ENCODE peak calls at places on chromosome 10, in four cellular contexts. One of them, this sample, is unnamed.

GRCh38 chr10:126661356-126661755 is 9.1 kb downstream of the C10orf90 start:
- DNase-seq in left ventricle myocardium inferior: no peak
- DNase-seq in CD8-positive, alpha-beta memory T cell: no peak
- DNase-seq in Peyer's patch: no peak
- DNase-seq in this sample: no peak

GRCh38 chr10:33155720-33156638 is 178.5 kb downstream of the NRP1 start:
- DNase-seq in Peyer's patch: no peak
- DNase-seq in CD8-positive, alpha-beta memory T cell: peak
- DNase-seq in left ventricle myocardium inferior: no peak
- DNase-seq in this sample: no peak

GRCh38 chr10:25557136-25557535 is 376.9 kb upstream of the MYO3A start:
- DNase-seq in CD8-positive, alpha-beta memory T cell: no peak
- DNase-seq in left ventricle myocardium inferior: no peak
- DNase-seq in Peyer's patch: no peak
- DNase-seq in this sample: no peak

GRCh38 chr10:31071232-31071999 is 39.8 kb upstream of the ZNF438 start:
- DNase-seq in CD8-positive, alpha-beta memory T cell: no peak
- DNase-seq in Peyer's patch: no peak
- DNase-seq in left ventricle myocardium inferior: no peak
- DNase-seq in this sample: no peak

GRCh38 chr10:35416628-35417625 is 80.6 kb downstream of the CCNY start:
- DNase-seq in Peyer's patch: no peak
- DNase-seq in left ventricle myocardium inferior: no peak
- DNase-seq in CD8-positive, alpha-beta memory T cell: peak
- DNase-seq in this sample: no peak

GRCh38 chr10:130171196-130171595 is 35.0 kb downstream of the GLRX3 start:
- DNase-seq in CD8-positive, alpha-beta memory T cell: peak
- DNase-seq in Peyer's patch: no peak
- DNase-seq in left ventricle myocardium inferior: no peak
- DNase-seq in this sample: no peak

GRCh38 chr10:58070964-58071363 is 196.7 kb downstream of the IPMK start:
- DNase-seq in CD8-positive, alpha-beta memory T cell: no peak
- DNase-seq in left ventricle myocardium inferior: no peak
- DNase-seq in Peyer's patch: no peak
- DNase-seq in this sample: no peak

GRCh38 chr10:92267343-92267742 is 23.5 kb downstream of the CPEB3 start:
- DNase-seq in CD8-positive, alpha-beta memory T cell: no peak
- DNase-seq in left ventricle myocardium inferior: no peak
- DNase-seq in Peyer's patch: no peak
- DNase-seq in this sample: no peak

GRCh38 chr10:126701526-126701925 is 31.0 kb upstream of the C10orf90 start:
- DNase-seq in Peyer's patch: no peak
- DNase-seq in left ventricle myocardium inferior: no peak
- DNase-seq in CD8-positive, alpha-beta memory T cell: no peak
- DNase-seq in this sample: no peak

GRCh38 chr10:35685402-35685801 is 43.3 kb upstream of the FZD8 start:
- DNase-seq in Peyer's patch: no peak
- DNase-seq in CD8-positive, alpha-beta memory T cell: no peak
- DNase-seq in left ventricle myocardium inferior: no peak
- DNase-seq in this sample: no peak

GRCh38 chr10:101145750-101146391 is 14.8 kb downstream of the TLX1 start:
- DNase-seq in Peyer's patch: peak
- DNase-seq in left ventricle myocardium inferior: no peak
- DNase-seq in CD8-positive, alpha-beta memory T cell: no peak
- DNase-seq in this sample: no peak

GRCh38 chr10:124094419-124094785 is 1.0 kb upstream of the CHST15 start:
- DNase-seq in CD8-positive, alpha-beta memory T cell: no peak
- DNase-seq in Peyer's patch: no peak
- DNase-seq in left ventricle myocardium inferior: no peak
- DNase-seq in this sample: no peak
- H3K4me3 ChIP-seq in CD8-positive, alpha-beta memory T cell: no peak
- H3K4me3 ChIP-seq in Peyer's patch: peak
- H3K4me3 ChIP-seq in left ventricle myocardium inferior: peak
- H3K4me3 ChIP-seq in this sample: peak

DNA sequence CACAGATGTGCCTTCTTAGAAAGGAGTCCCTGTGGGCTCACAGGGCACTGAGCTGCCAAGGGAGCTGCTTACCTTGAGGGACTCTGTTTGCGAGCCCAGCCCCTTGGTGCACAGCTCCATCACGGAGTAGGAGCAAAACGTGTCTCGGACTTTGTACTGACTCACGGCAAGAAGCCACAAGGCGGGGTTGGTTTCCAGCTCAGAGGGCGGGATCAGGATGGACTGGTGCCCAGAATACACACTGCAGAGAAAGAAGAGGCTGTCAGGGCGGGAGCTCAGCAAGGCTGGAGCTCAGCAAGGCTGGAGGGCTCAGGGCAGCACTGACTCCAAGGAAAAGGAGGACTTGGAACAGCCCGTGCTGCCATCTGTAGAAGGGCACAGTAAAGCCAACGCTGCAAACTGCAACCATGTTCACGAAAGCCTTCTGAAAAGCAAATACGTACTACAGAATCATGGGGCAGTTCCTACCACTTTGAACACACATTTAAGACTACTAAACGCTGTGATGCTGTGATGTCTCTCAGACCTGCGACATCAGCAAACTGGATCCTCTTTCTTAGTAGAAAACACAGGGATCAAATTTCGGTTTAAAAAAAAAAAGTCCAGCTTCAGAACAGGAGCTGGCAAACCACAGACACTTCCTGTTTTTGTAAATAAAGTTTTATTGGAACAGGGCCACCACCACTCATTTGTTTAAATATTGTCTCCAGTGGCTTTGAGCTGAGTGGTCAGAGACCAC is 194.3 kb downstream of the ZMYND11 start:
- DNase-seq in Peyer's patch: peak
- DNase-seq in CD8-positive, alpha-beta memory T cell: peak
- DNase-seq in left ventricle myocardium inferior: peak
- DNase-seq in this sample: peak
- H3K4me3 ChIP-seq in Peyer's patch: peak
- H3K4me3 ChIP-seq in CD8-positive, alpha-beta memory T cell: no peak
- H3K4me3 ChIP-seq in left ventricle myocardium inferior: no peak
- H3K4me3 ChIP-seq in this sample: peak

GRCh38 chr10:22278441-22278782 is 37.8 kb upstream of the COMMD3 start:
- DNase-seq in CD8-positive, alpha-beta memory T cell: no peak
- DNase-seq in Peyer's patch: no peak
- DNase-seq in left ventricle myocardium inferior: no peak
- DNase-seq in this sample: no peak
- H3K4me3 ChIP-seq in CD8-positive, alpha-beta memory T cell: no peak
- H3K4me3 ChIP-seq in Peyer's patch: peak
- H3K4me3 ChIP-seq in left ventricle myocardium inferior: no peak
- H3K4me3 ChIP-seq in this sample: no peak

GRCh38 chr10:77881636-77882035 is 44.9 kb downstream of the DLG5 start:
- DNase-seq in CD8-positive, alpha-beta memory T cell: no peak
- DNase-seq in Peyer's patch: peak
- DNase-seq in left ventricle myocardium inferior: no peak
- DNase-seq in this sample: no peak
- H3K4me3 ChIP-seq in CD8-positive, alpha-beta memory T cell: no peak
- H3K4me3 ChIP-seq in Peyer's patch: no peak
- H3K4me3 ChIP-seq in left ventricle myocardium inferior: no peak
- H3K4me3 ChIP-seq in this sample: no peak

This sample was measured in thoracic aorta.